ENCODE peak calls at places on chromosomes 16 and 17, in six cellular contexts. N is PC-9, K is stomach, J is fibroblast of mammary gland, P is mucosa of descending colon, X is SJSA1. B is an unnamed sample.
A peak's percentile ranks its signal among the peaks of the same experiment; 100 is the strongest.

GRCh38 chr17:4937553-4937952 is 2.3 kb downstream of the SLC25A11 start:
- DNase-seq in X (no peak), P (no peak), N (no peak), K (no peak), J (no peak), B (no peak)

GRCh38 chr17:320139-320538 is 32.5 kb downstream of the RPH3AL start:
- DNase-seq in K (no peak), P (peak; percentile 3), X (no peak), N (no peak), J (no peak), B (no peak)

GRCh38 chr16:28182183-28182582 is 29.6 kb downstream of the XPO6 start:
- DNase-seq in J (peak; percentile 78), X (no peak), P (no peak), K (no peak), N (no peak), B (no peak)

GRCh38 chr17:42286411-42287295 is 1.6 kb upstream of the STAT5A start:
- DNase-seq in K (peak; percentile 24), N (no peak), X (peak; percentile 30), P (no peak), J (peak; percentile 16), B (no peak)

GRCh38 chr16:69315486-69316311 is 4.5 kb downstream of the VPS4A start:
- DNase-seq in X (peak; percentile 34), J (no peak), N (no peak), P (no peak), K (no peak), B (no peak)

GRCh38 chr16:66988197-66988788 is at the start of gene CES4A:
- DNase-seq in K (no peak), N (no peak), X (no peak), J (peak; percentile 82), P (no peak), B (no peak)

GRCh38 chr16:9647981-9648701 is 534.1 kb downstream of the GRIN2A start:
- DNase-seq in J (peak; percentile 36), P (no peak), X (no peak), K (no peak), N (no peak), B (no peak)

GRCh38 chr17:51585514-51586104 is 325.3 kb downstream of the UTP18 start:
- DNase-seq in P (no peak), X (no peak), N (no peak), J (no peak), K (peak; percentile 26), B (no peak)

GRCh38 chr17:69733171-69734014 is 318.9 kb downstream of the MAP2K6 start:
- DNase-seq in K (no peak), X (peak; percentile 53), N (peak; percentile 44), P (no peak), J (peak; percentile 81), B (no peak)

GRCh38 chr16:21116148-21116693 is 34.4 kb downstream of the DNAH3 start:
- DNase-seq in X (no peak), K (no peak), J (peak; percentile 32), P (no peak), N (no peak), B (no peak)

GRCh38 chr16:75289189-75289588 is 37.8 kb upstream of the BCAR1 start:
- DNase-seq in K (no peak), J (peak; percentile 74), X (no peak), P (no peak), N (no peak), B (no peak)

GRCh38 chr16:80570106-80570478 is 29.3 kb downstream of the DYNLRB2 start:
- DNase-seq in N (no peak), P (no peak), X (no peak), K (no peak), J (peak; percentile 60), B (no peak)

GRCh38 chr17:70492368-70492767 is 323.0 kb downstream of the KCNJ2 start:
- DNase-seq in P (no peak), J (no peak), K (no peak), X (no peak), N (no peak), B (no peak)

GRCh38 chr17:50331085-50331791 is 14.7 kb upstream of the XYLT2 start:
- DNase-seq in N (no peak), X (no peak), K (no peak), P (no peak), J (peak; percentile 99), B (no peak)

GRCh38 chr16:28320023-28320561 is 27.8 kb downstream of the SBK1 start:
- DNase-seq in J (no peak), P (no peak), X (no peak), N (no peak), K (no peak), B (no peak)

GRCh38 chr16:2964416-2965223 is 545 bp downstream of the KREMEN2 start:
- DNase-seq in J (no peak), K (peak; percentile 39), P (peak; percentile 70), N (peak; percentile 66), X (no peak), B (peak; percentile 89)

GRCh38 chr16:10130482-10130996 is 51.7 kb downstream of the GRIN2A start:
- DNase-seq in P (no peak), X (no peak), K (no peak), J (peak; percentile 34), N (no peak), B (no peak)

DNA sequence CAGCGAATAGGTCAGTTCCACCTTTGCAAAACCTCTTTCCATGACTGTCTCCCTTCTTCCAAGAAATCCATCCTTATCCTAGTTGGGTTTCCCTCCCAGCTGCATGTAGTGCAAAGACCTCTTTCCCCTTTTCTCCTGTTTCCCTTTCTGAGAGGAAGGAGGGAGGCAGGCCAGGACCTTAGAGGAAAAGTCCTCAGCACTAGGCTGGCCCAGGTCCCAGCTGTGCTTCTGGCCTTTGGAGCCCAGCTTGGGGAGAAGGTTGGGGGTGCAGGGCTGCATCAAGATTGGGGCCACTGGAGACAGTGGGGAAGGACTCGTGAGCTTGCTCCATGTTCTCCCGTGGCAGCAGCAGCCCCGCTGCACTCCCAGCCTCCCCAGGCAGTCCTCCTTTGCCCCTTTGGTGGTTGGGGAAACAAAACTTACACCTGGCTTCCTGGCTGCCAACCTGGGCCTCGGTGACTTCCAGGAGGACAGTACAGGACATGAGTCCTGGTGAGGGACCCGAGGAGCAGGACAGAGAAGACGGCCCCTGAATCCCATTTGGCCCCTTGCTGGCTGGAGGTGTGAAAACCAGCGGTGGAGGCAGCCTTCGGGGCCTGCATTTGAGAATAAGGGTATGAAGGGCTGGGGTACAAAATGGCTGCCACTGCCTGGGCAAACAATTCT is 480 bp downstream of the HEXIM2 start:
- DNase-seq in P (peak; percentile 54), N (no peak), K (no peak), J (no peak), X (no peak), B (no peak)
- H3K4me3 ChIP-seq in P (no peak overlapping the region), N (peak overlapping the region; percentile 61), K (peak overlapping the region; percentile 96), J (peak overlapping the region; percentile 43), X (peak overlapping the region; percentile 88), B (no peak overlapping the region)

GRCh38 chr17:61279476-61280145 is 120.0 kb upstream of the TBX2 start:
- DNase-seq in J (peak; percentile 65), P (no peak), N (no peak), X (no peak), K (no peak), B (no peak)

GRCh38 chr17:61280338-61280737 is 119.3 kb upstream of the TBX2 start:
- DNase-seq in X (no peak), N (no peak), J (no peak), K (no peak), P (no peak), B (no peak)

GRCh38 chr17:61282377-61282776 is 117.3 kb upstream of the TBX2 start:
- DNase-seq in J (no peak), X (no peak), N (no peak), P (no peak), K (no peak), B (no peak)

GRCh38 chr17:61283043-61283442 is 116.6 kb upstream of the TBX2 start:
- DNase-seq in X (no peak), N (no peak), P (no peak), K (no peak), J (no peak), B (no peak)

GRCh38 chr17:61280851-61281250 is 118.8 kb upstream of the TBX2 start:
- DNase-seq in X (no peak), J (no peak), P (no peak), K (no peak), N (no peak), B (no peak)
- H3K4me3 ChIP-seq in X (no peak overlapping the region), J (no peak overlapping the region), P (no peak overlapping the region), K (no peak overlapping the region), N (no peak overlapping the region), B (no peak overlapping the region)

GRCh38 chr17:8957721-8958120 is 7.8 kb downstream of the PIK3R5 start:
- DNase-seq in P (no peak), K (no peak), J (no peak), N (no peak), X (no peak), B (no peak)

GRCh38 chr17:8954339-8954738 is 11.2 kb downstream of the PIK3R5 start:
- DNase-seq in N (no peak), P (peak; percentile 49), J (no peak), K (peak; percentile 50), X (no peak), B (peak; percentile 90)

GRCh38 chr17:8955560-8955959 is 9.9 kb downstream of the PIK3R5 start:
- DNase-seq in K (no peak), N (no peak), P (no peak), X (no peak), J (no peak), B (no peak)

GRCh38 chr17:8955021-8955420 is 10.5 kb downstream of the PIK3R5 start:
- DNase-seq in X (no peak), N (no peak), J (no peak), K (no peak), P (no peak), B (no peak)

DNA sequence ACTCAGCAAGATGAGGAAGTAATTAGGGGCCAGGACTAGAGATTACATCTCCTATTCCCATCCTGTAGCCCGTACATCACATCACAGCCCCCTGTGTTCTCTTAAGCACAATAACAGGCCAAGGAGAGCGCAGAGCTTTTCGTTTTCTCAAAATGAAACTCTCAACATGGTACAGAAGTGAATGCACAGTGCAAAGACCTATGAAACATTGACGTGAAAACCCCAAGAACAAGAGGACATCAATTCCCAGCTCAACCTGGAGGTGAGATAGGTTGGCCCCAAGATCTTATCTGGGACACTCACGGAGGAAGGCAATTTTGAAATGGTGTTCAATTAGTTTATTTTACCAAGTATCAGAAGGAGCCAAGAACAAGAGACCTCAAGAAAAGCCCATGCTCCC is 9.0 kb downstream of the PIK3R5 start:
- DNase-seq in P (no peak), K (no peak), J (no peak), X (no peak), N (no peak), B (no peak)
- H3K4me3 ChIP-seq in P (no peak overlapping the region), K (no peak overlapping the region), J (no peak overlapping the region), X (no peak overlapping the region), N (no peak overlapping the region), B (no peak overlapping the region)

DNA sequence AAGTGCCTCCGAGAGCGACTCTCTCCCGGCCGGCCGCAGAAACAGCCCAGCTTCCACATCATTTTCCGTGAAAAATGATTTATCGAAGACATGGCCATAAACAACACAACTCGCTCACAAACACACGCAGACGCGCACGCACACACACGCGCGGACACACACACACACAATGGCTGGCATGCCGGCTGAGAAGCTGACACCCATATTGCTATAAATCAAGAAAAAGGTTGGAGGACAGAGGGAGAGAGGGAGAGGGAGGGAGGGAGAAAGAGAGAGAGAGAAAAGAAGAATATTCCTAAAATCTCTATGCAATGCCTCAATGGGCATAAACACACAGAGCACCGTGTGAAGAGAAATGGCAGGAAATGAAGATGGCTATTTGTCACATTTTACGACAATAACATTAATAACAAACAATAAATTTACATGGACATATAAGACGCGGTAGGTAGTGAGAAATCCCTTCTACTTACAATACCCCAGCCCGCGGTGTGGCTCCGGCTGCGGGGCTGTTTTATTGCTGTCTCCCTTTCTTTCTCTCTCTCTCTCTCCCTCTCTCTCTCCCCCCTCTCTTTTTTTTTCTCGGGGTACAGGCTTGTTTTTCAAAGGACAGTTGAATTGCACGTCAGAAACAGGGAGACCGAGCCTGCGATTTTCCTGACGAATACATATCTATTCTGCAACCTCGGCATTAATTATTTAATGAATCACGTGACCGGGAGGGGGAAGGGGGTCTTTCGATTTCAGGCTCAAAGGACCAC is 9.5 kb downstream of the HOXB4 start:
- DNase-seq in K (no peak), N (no peak), X (no peak), J (no peak), P (peak; percentile 36), B (no peak)
- H3K4me3 ChIP-seq in K (peak overlapping the region; percentile 32), N (no peak overlapping the region), X (no peak overlapping the region), J (peak overlapping the region; percentile 26), P (no peak overlapping the region), B (no peak overlapping the region)